ENCODE peak calls at places on chromosomes 16 and 17, in eight cellular contexts. X, N, U, P, G, Q, I and C are unnamed samples.

GRCh38 chr16:64864232-64864803 is 257.5 kb downstream of the CDH11 start:
- DNase-seq in Q (no peak), U (peak), P (peak), G (peak), N (no peak), I (no peak), X (no peak), C (no peak)

GRCh38 chr16:4372578-4373355 is 1.1 kb downstream of the VASN start:
- DNase-seq in X (no peak), P (peak), Q (no peak), U (no peak), I (no peak), G (peak), N (peak), C (peak)

GRCh38 chr17:76497979-76498885 is 3.0 kb downstream of the RHBDF2 start:
- DNase-seq in G (peak), P (peak), X (peak), N (peak), I (peak), U (peak), Q (no peak), C (no peak)

GRCh38 chr16:3161235-3162018 is 26.6 kb upstream of the OR1F1 start:
- DNase-seq in U (no peak), Q (no peak), N (peak), P (no peak), G (no peak), I (no peak), X (no peak), C (no peak)

GRCh38 chr17:63516910-63517824 is 6.0 kb upstream of the KCNH6 start:
- DNase-seq in X (no peak), I (no peak), N (peak), G (peak), U (peak), Q (no peak), P (peak), C (peak)

GRCh38 chr16:3022697-3023414 is 886 bp downstream of the HCFC1R1 start:
- DNase-seq in I (no peak), N (no peak), P (peak), Q (no peak), U (no peak), G (peak), X (no peak), C (no peak)

GRCh38 chr17:58527306-58527705 is 12.9 kb upstream of the MTMR4 start:
- DNase-seq in X (no peak), Q (no peak), U (no peak), P (no peak), G (no peak), N (no peak), I (no peak), C (peak)

GRCh38 chr16:86019446-86020047 is 120.6 kb downstream of the IRF8 start:
- DNase-seq in G (no peak), X (peak), P (no peak), N (no peak), I (peak), Q (no peak), U (no peak), C (no peak)

GRCh38 chr16:79721186-79721745 is 120.7 kb upstream of the MAF start:
- DNase-seq in I (no peak), U (no peak), P (no peak), G (no peak), Q (no peak), N (no peak), X (no peak), C (no peak)

GRCh38 chr17:21278304-21279197 is 6.0 kb upstream of the MAP2K3 start:
- DNase-seq in Q (peak), I (no peak), N (no peak), X (no peak), G (peak), U (no peak), P (no peak), C (no peak)

GRCh38 chr16:11330526-11331237 is 14.6 kb upstream of the RMI2 start:
- DNase-seq in P (no peak), N (no peak), I (no peak), X (no peak), G (no peak), U (no peak), Q (no peak), C (no peak)

GRCh38 chr17:79017546-79017945 is 6.4 kb upstream of the C1QTNF1 start:
- DNase-seq in P (no peak), N (no peak), Q (no peak), I (no peak), X (no peak), G (no peak), U (no peak), C (no peak)

GRCh38 chr17:79018045-79018695 is 5.8 kb upstream of the C1QTNF1 start:
- DNase-seq in N (no peak), I (no peak), Q (no peak), G (peak), P (no peak), X (no peak), U (no peak), C (no peak)

GRCh38 chr17:79020631-79021301 is 3.2 kb upstream of the C1QTNF1 start:
- DNase-seq in X (no peak), G (peak), N (no peak), Q (no peak), I (no peak), P (no peak), U (no peak), C (no peak)

GRCh38 chr17:79019260-79019630 is 4.7 kb upstream of the C1QTNF1 start:
- DNase-seq in Q (no peak), X (no peak), U (no peak), N (no peak), G (no peak), I (no peak), P (no peak), C (no peak)

GRCh38 chr17:79019631-79020584 is 4.1 kb upstream of the C1QTNF1 start:
- DNase-seq in Q (no peak), G (peak), I (peak), X (no peak), N (peak), P (peak), U (peak), C (peak)
- TF ChIP-seq CTCF in Q (peak), G (peak), I (peak), X (peak), N (peak), P (peak), U (peak), C (peak)

GRCh38 chr16:30526823-30527634 is 663 bp upstream of the ZNF768 start:
- DNase-seq in X (peak), P (peak), I (peak), N (peak), Q (peak), G (peak), U (peak), C (peak)
- TF ChIP-seq CTCF in X (no peak), P (peak), I (peak), N (peak), Q (no peak), G (peak), U (no peak), C (peak)

GRCh38 chr17:49618112-49618611 is 42.5 kb downstream of the NXPH3 start:
- DNase-seq in U (peak), Q (no peak), P (no peak), X (no peak), N (no peak), I (no peak), G (no peak), C (no peak)

GRCh38 chr17:49610883-49611584 is 35.4 kb downstream of the NXPH3 start:
- DNase-seq in X (no peak), I (no peak), G (no peak), U (no peak), Q (no peak), P (no peak), N (no peak), C (no peak)

GRCh38 chr17:49616546-49617205 is 41.0 kb downstream of the NXPH3 start:
- DNase-seq in X (no peak), N (no peak), U (peak), Q (no peak), P (no peak), G (peak), I (no peak), C (no peak)

GRCh38 chr17:49612721-49613120 is 37.0 kb downstream of the NXPH3 start:
- DNase-seq in I (no peak), G (no peak), Q (no peak), X (no peak), P (no peak), U (no peak), N (no peak), C (no peak)

GRCh38 chr17:49616086-49616485 is 40.4 kb downstream of the NXPH3 start:
- DNase-seq in I (no peak), U (no peak), P (no peak), X (no peak), N (peak), Q (no peak), G (peak), C (no peak)
- TF ChIP-seq CTCF in I (no peak), U (no peak), P (peak), X (peak), N (no peak), Q (no peak), G (peak), C (no peak)

DNA sequence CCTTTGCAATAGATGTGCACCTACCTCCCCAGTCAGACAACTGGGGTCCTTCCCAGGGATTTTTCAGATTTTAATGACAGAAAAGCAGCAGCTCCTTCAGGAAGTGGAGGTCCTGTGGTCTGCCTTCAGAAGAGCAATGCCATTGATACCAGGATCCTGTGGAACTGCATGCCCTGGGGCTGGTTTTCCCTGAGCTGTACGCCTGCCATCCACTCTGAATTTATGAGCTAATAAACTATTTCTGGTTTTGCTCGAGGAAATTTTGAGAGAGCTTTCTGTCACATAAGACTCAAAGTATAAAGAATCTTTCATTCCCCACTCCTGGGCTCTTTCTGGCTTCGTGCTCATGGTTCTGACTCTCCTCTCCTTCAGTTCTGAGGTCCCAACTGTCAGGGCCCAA is 10.0 kb upstream of the CCL23 start:
- DNase-seq in U (no peak), X (no peak), I (no peak), G (no peak), N (no peak), Q (no peak), P (no peak), C (no peak)
- TF ChIP-seq CTCF in U (no peak), X (no peak), I (no peak), G (no peak), N (no peak), Q (no peak), P (no peak), C (no peak)

DNA sequence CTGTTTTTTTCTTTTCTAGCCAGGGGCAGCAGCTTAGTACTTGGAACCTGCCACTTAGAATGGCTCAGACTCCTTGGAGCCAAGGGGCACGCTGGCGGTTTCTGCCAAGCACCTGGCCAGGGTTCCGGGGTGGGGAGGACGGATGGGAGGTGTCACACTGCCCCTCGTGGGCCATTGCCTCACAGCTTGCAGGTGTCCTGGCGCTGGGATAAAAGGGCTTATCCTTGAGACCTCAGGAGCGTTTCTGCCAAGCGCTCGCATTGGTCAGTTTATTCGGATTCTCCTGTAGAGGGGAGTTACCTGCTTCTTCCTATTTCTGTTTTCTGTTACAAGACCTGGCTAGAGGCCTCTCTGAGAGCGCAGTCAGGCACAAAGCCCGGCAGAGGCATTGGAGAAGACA is 234.6 kb downstream of the MSI2 start:
- DNase-seq in Q (no peak), X (no peak), N (no peak), P (no peak), U (no peak), G (no peak), I (no peak), C (no peak)
- TF ChIP-seq CTCF in Q (no peak), X (peak), N (no peak), P (no peak), U (no peak), G (no peak), I (no peak), C (no peak)

DNA sequence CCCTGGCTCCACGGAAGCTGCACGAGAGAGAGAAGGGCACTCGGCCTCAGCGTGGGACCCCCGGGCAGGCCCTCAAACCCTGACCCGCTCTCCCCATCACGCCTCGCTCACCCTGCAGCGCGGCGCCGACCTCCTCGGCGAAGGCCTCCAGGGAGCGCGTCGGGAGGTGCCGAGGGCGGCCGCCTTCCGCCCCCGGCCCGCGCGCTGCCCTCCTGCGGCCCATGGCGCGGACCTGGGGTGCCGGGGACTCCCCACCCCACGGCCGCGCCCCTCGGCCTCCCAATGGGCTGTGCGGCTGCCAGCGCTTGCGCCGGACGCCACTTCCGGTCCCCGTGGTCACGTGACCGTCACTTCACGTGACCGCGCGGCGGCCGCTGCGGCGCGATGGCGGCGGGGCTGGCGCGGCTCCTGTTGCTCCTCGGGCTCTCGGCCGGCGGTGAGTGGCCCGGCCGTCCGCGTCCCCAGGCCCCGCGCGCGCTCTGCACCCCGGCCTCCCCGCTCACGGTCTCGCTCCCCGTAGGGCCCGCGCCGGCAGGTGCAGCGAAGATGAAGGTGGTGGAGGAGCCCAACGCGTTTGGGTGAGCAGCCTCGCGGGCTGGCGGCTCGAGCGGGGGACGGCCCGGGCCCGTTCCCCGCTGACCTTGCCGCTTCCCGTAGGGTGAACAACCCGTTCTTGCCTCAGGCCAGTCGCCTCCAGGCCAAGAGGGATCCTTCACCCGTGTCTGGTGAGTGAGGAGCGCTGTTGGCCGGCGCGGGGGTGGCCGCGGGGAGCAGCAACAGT is at the start of the genes GNPTG and TSR3:
- DNase-seq in N (peak), X (peak), I (peak), P (peak), Q (peak), G (peak), U (peak), C (peak)
- TF ChIP-seq CTCF in N (no peak), X (no peak), I (no peak), P (no peak), Q (no peak), G (no peak), U (no peak), C (no peak)

DNA sequence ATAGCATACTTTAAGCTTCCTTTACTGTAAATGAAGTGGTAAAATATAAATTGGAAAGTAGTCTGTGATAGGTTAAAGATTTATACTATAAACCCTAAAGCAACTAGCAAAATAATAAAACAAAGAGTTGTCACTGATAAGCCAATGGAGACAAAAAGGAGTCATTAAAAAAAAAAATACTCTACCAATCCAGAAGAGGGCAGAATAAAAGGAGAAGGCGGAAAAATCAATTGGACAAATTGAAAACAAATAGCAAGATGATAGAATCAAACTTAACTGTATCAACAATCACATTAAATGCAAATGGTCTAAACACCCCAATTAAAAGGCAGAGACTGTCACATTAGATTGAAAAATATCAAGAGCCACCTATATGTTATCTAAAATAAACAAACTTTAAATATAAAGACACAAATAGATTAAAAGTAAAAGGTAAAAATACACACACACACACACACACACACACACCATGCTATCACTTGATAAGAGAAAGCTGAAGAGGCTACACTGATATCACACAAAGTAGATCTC is 71.8 kb downstream of the CACNG1 start:
- DNase-seq in Q (no peak), I (no peak), G (no peak), U (no peak), X (no peak), N (no peak), P (no peak), C (no peak)
- TF ChIP-seq CTCF in Q (no peak), I (peak), G (no peak), U (no peak), X (peak), N (peak), P (peak), C (peak)

GRCh38 chr16:6016530-6017184 is 919.1 kb upstream of the EEF2KMT start:
- DNase-seq in Q (no peak), U (peak), P (peak), I (peak), X (peak), G (no peak), N (peak), C (peak)
- TF ChIP-seq CTCF in Q (no peak), U (peak), P (peak), I (peak), X (peak), G (no peak), N (peak), C (peak)

GRCh38 chr16:84086357-84086756 is 30.4 kb downstream of the MBTPS1 start:
- DNase-seq in I (no peak), Q (no peak), U (no peak), P (no peak), G (no peak), N (no peak), X (no peak), C (no peak)

GRCh38 chr16:84086996-84087395 is 29.7 kb downstream of the MBTPS1 start:
- DNase-seq in I (no peak), P (no peak), N (no peak), Q (no peak), G (no peak), X (no peak), U (no peak), C (no peak)

GRCh38 chr16:84087461-84088151 is 29.1 kb downstream of the MBTPS1 start:
- DNase-seq in P (no peak), Q (no peak), U (peak), X (no peak), N (no peak), I (no peak), G (no peak), C (no peak)

GRCh38 chr16:84090212-84090611 is 26.5 kb downstream of the MBTPS1 start:
- DNase-seq in G (no peak), I (no peak), P (no peak), X (no peak), Q (peak), N (no peak), U (no peak), C (no peak)

DNA sequence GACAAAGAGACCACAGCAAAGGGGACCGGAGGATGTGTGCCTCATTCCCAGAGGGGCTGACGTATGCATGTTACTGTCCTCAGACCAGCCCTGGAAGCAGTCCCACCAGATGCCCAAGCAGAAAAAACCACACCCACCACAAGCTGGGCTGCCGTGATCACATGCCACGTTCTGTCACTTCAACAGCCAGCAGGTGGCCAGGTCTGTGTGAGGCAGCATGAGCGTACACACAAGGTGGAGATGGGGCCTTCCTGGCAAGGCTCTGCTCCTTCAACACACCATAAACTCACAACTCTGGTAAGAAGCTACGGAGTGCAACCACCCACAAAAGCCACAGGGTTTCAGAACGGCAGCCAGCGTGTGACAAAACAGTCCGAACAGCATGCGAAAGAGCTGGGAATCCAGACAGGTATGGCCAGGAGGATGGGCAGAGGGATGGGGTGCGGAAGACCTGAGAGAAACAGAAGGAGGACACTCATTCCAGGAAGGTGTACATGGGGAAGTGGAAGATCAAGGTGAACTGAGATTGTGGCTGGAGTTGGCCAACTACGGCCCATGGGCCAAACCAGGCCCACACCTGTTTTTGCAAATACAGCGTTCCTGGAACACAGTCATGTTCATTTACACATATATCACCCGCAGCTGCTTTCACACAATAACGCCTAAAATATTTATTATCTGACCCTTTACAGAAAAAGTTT is 27.9 kb downstream of the MBTPS1 start:
- DNase-seq in U (no peak), P (no peak), G (no peak), I (no peak), Q (peak), N (no peak), X (no peak), C (no peak)
- TF ChIP-seq CTCF in U (no peak), P (peak), G (no peak), I (no peak), Q (peak), N (no peak), X (no peak), C (no peak)